ENCODE peak calls at places on chromosome 11, in seven cellular contexts. G, K, P, A, S, R and N are unnamed samples.

GRCh38 chr11:132064987-132065620 is 694.7 kb downstream of the NTM start:
- DNase-seq in G (peak; percentile 100), K (peak; percentile 42), P (peak; percentile 100), A (no peak), S (no peak), R (peak; percentile 100), N (peak; percentile 96)

GRCh38 chr11:66856496-66857233 is at the start of gene LRFN4:
- DNase-seq in G (peak; percentile 51), K (no peak), P (no peak), A (peak; percentile 51), S (peak; percentile 68), R (no peak), N (no peak)

GRCh38 chr11:13324709-13325108 is 47.1 kb downstream of the BMAL1 start:
- DNase-seq in G (no peak), K (no peak), P (no peak), A (no peak), S (no peak), R (no peak), N (no peak)

GRCh38 chr11:122180435-122180834 is 64.4 kb upstream of the BLID start:
- DNase-seq in G (peak; percentile 98), K (peak; percentile 66), P (peak; percentile 89), A (no peak), S (no peak), R (peak; percentile 99), N (peak; percentile 97)

GRCh38 chr11:32414925-32415324 is 20.4 kb downstream of the WT1 start:
- DNase-seq in G (no peak), K (no peak), P (no peak), A (no peak), S (no peak), R (no peak), N (no peak)

GRCh38 chr11:19846654-19847330 is 134.2 kb downstream of the NAV2 start:
- DNase-seq in G (peak; percentile 31), K (peak; percentile 87), P (no peak), A (no peak), S (no peak), R (no peak), N (no peak)

GRCh38 chr11:124297921-124298320 is 15.8 kb downstream of the OR8D1 start:
- DNase-seq in G (peak; percentile 58), K (no peak), P (no peak), A (no peak), S (no peak), R (peak; percentile 80), N (peak; percentile 56)

GRCh38 chr11:104997288-104997687 is 25.7 kb downstream of the CASP5 start:
- DNase-seq in G (no peak), K (no peak), P (no peak), A (no peak), S (no peak), R (no peak), N (no peak)

GRCh38 chr11:33172996-33173395 is 11.7 kb upstream of the CSTF3 start:
- DNase-seq in G (no peak), K (no peak), P (no peak), A (no peak), S (no peak), R (no peak), N (no peak)

GRCh38 chr11:122661182-122661945 is 5.8 kb downstream of the UBASH3B start:
- DNase-seq in G (peak; percentile 66), K (no peak), P (no peak), A (no peak), S (no peak), R (no peak), N (no peak)

GRCh38 chr11:72102162-72102561 is 935 bp downstream of the LAMTOR1 start:
- DNase-seq in G (no peak), K (no peak), P (no peak), A (no peak), S (no peak), R (no peak), N (no peak)

GRCh38 chr11:86523738-86524602 is 148.4 kb downstream of the ME3 start:
- DNase-seq in G (peak; percentile 98), K (peak; percentile 69), P (peak; percentile 97), A (no peak), S (no peak), R (peak; percentile 77), N (peak; percentile 96)

GRCh38 chr11:57410287-57410686 is 16.6 kb downstream of the SLC43A3 start:
- DNase-seq in G (peak; percentile 89), K (no peak), P (peak; percentile 70), A (no peak), S (no peak), R (peak; percentile 93), N (peak; percentile 52)